ENCODE peak calls at places on chromosomes 12 and 14, in eight cellular contexts. D is fibroblast of mammary gland, U is fibroblast of pulmonary artery, N is astrocyte of the cerebellum, X is neural progenitor cell, E is HFF-Myc, G is coronary artery, L is upper lobe of right lung. R is an unnamed sample.

GRCh38 chr12:53483225-53483978 is 15.9 kb downstream of the MAP3K12 start:
- DNase-seq in U (no peak), D (no peak), E (no peak), X (no peak), G (no peak), N (no peak), L (peak; percentile 44), R (no peak)

GRCh38 chr12:45987339-45987726 is 3.0 kb downstream of the SCAF11 start:
- DNase-seq in X (no peak), G (no peak), L (no peak), D (no peak), U (no peak), N (no peak), E (no peak), R (no peak)

GRCh38 chr14:88163731-88164255 is 158.9 kb downstream of the GPR65 start:
- DNase-seq in U (no peak), X (no peak), D (no peak), L (no peak), E (no peak), N (no peak), G (peak; percentile 53), R (no peak)

GRCh38 chr14:99758121-99758871 is 34.9 kb upstream of the EML1 start:
- DNase-seq in E (peak; percentile 86), N (peak; percentile 93), X (peak; percentile 32), U (peak; percentile 60), L (no peak), D (peak; percentile 98), G (no peak), R (peak; percentile 96)

GRCh38 chr12:50222275-50222783 is 55.2 kb upstream of the CERS5 start:
- DNase-seq in G (peak; percentile 79), X (peak; percentile 59), D (peak; percentile 91), E (peak; percentile 89), U (peak; percentile 94), L (no peak), N (peak; percentile 83), R (peak; percentile 94)

GRCh38 chr12:112368856-112369255 is 13.4 kb downstream of the HECTD4 start:
- DNase-seq in L (no peak), U (no peak), X (no peak), G (no peak), D (no peak), E (no peak), N (no peak), R (no peak)

GRCh38 chr14:74612346-74613021 is 447 bp upstream of the LTBP2 start:
- DNase-seq in L (peak; percentile 90), N (no peak), U (peak; percentile 83), X (peak; percentile 93), G (no peak), E (no peak), D (peak; percentile 72), R (peak; percentile 82)

GRCh38 chr14:24060984-24061913 is 9.4 kb downstream of the CARMIL3 start:
- DNase-seq in G (no peak), E (no peak), N (no peak), L (peak; percentile 11), D (no peak), X (no peak), U (no peak), R (no peak)

GRCh38 chr14:102872020-102872419 is 50.4 kb upstream of the AMN start:
- DNase-seq in L (no peak), X (no peak), E (no peak), U (no peak), D (no peak), N (no peak), G (no peak), R (no peak)

GRCh38 chr14:99006271-99006670 is 265.7 kb downstream of the BCL11B start:
- DNase-seq in E (no peak), X (no peak), G (no peak), U (no peak), L (no peak), N (no peak), D (no peak), R (no peak)

GRCh38 chr12:14935031-14935430 is 3.3 kb downstream of the ERP27 start:
- DNase-seq in D (no peak), E (no peak), U (no peak), L (no peak), N (no peak), X (no peak), G (no peak), R (no peak)

DNA sequence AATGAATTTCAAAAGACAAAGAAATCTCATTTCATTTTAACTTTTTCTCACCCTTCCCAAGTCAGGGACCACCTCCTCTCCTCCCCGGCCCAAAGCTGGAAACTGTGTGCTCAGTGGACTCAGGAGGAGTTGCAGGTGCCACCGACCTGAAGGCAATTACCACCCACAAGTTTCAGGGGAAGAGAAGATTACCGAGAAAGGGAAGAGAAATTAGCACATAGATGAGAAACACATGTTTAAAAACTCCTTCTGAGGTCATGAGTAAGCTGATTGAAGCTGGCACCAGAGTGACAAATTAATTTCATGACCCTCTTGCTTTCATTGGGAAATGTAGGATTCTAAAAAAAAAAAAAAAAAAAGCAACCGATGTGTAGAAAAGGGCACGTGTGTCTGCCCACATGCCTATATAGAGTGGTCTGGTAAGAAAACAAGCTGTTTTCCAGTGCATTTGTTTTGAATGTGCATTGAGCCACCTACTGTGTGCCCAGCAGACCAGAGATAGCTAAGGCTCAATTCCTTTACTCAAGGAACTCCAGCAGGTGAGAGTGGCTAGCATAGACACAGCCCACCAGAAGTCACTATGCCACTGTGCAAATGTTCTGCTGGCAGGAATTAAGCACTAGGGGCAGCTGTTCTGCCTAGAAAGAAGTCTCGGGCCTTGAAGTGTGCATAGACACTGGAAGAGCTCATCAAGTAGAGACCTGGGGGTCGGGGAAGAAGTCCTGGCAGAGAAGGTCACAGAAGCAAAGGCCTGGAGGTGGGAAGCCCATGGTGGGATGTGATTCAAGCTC is 30.5 kb downstream of the DPF3 start:
- DNase-seq in N (no peak), L (no peak), U (no peak), D (peak; percentile 47), E (no peak), G (no peak), X (no peak), R (peak; percentile 56)
- TF ChIP-seq CTCF in N (no peak), L (no peak), U (no peak), D (no peak), E (no peak), G (no peak), X (no peak), R (peak; percentile 12)

DNA sequence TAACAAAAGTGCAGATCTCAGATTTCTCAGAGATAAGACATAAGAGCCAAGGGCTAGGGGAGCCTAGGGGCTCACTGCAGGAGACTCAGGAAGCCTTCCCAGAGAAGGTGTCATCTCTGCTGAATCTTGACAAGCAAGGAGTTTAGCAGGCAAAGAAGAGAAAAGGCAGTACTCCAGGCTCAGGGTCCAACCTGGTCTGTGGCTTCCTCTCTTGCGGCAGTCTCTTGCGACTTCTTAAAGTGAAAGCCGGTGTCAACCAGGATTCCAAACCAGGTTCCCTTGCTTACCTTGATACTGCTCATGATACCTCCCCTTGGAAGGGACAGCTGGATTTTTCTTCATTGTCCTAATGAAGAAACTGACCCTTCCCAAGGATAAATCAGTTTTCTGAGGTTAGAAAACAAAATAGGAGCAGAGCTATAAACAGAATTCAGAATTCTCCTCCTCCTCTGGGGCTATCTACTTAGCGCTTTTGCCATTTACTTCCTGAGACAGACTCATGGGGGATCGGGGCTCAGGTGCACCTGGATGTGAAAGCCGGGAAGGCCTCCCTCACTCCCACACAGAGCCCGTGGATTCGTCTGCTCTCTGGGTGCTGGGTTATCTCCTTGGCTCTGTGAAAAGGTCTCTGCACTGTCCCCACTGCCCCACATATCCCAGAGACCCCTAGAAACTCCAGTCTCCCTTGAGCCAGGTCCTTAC is 1.8 kb upstream of the SCNN1A start:
- DNase-seq in N (no peak), G (no peak), X (no peak), L (no peak), E (no peak), U (no peak), D (no peak), R (no peak)
- H3K4me3 ChIP-seq in N (no peak overlapping the region), G (no peak overlapping the region), X (no peak overlapping the region), L (peak overlapping the region; percentile 31), E (no peak overlapping the region), U (no peak overlapping the region), D (no peak overlapping the region), R (no peak overlapping the region)

GRCh38 chr12:32587536-32588346 is 91.4 kb upstream of the DNM1L start:
- DNase-seq in X (no peak), D (no peak), U (peak; percentile 16), L (no peak), N (no peak), G (no peak), E (no peak), R (no peak)

GRCh38 chr12:32583535-32583934 is 95.6 kb upstream of the DNM1L start:
- DNase-seq in L (no peak), E (peak; percentile 27), D (peak; percentile 63), U (peak; percentile 53), N (no peak), X (no peak), G (no peak), R (no peak)

GRCh38 chr12:32588604-32589003 is 90.5 kb upstream of the DNM1L start:
- DNase-seq in X (no peak), U (no peak), D (no peak), E (no peak), G (no peak), N (no peak), L (no peak), R (no peak)

GRCh38 chr12:32585680-32586079 is 93.4 kb upstream of the DNM1L start:
- DNase-seq in N (no peak), U (no peak), D (no peak), X (no peak), G (no peak), E (no peak), L (no peak), R (no peak)

DNA sequence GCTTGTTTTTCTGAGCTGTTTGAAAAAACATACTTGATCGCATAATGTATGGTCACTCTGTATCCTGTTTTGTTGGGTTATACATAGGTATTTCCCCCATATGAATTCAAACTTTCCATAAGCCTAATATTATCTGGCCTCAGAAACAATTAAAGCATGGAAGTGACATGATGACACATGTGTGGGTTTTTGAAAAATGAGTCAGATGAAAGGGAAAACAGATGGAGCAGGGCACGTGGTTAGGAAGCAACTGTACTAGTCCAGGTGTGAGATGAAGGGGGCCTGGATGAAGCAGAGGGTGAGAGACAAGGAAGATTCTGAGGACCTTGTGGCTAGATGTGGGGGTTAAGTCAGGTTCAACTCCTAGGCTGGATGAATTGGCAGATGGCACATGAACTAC is 92.7 kb upstream of the DNM1L start:
- DNase-seq in X (no peak), L (no peak), G (no peak), D (peak; percentile 75), U (peak; percentile 39), N (peak; percentile 20), E (peak; percentile 61), R (peak; percentile 30)
- TF ChIP-seq CTCF in X (no peak), L (no peak), G (no peak), D (no peak), U (no peak), N (no peak), E (no peak), R (no peak)

DNA sequence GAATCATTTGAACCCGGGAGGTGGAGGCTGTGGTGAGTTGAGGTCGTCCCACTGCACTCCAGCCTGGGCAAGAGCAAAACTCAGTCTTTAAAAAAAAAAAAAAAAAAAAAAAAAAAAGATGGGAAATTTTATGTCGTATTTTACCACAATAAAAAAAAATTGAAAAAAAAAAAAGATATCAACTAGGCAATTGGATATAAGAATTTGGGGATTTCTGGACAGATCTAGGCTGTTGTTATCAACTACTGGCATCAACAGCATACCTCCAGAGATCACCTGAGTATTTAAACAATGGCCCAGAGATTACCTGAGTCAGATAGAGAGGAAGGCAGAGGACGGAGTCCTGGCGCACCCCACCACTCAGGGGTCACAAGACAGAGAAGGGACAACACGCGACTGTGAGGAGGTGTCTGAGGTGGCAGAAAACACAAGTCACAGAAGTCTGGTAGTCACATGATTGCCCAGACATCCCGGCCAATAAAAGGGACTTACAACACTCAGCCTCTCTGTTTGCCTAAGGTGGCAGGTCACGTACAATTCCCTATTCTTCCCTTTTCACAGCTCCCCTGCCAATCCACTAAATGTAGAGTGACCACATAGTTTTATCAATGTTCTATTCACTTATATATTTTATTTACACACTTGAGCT is 1.8 kb downstream of the SPRING1 start:
- DNase-seq in E (no peak), D (no peak), G (no peak), X (no peak), U (no peak), N (no peak), L (peak; percentile 76), R (no peak)
- H3K4me3 ChIP-seq in E (peak overlapping the region; percentile 91), D (peak overlapping the region; percentile 93), G (peak overlapping the region; percentile 97), X (peak overlapping the region; percentile 74), U (peak overlapping the region; percentile 94), N (peak overlapping the region; percentile 80), L (peak overlapping the region; percentile 75), R (peak overlapping the region; percentile 4)